ENCODE peak calls at places on chromosomes 11 and 22, in six cellular contexts. J is astrocyte of the spinal cord, P is Peyer's patch, X is bronchial epithelial cell, W is AG04449, A is right lobe of liver. N is an unnamed sample.

GRCh38 chr11:125935629-125936199 is 10.1 kb upstream of the VSIG10L2 start:
- DNase-seq in J (no peak), P (peak; percentile 17), X (no peak), W (no peak), A (no peak), N (no peak)

GRCh38 chr11:33256031-33256807 is 962 bp upstream of the HIPK3 start:
- DNase-seq in J (peak; percentile 12), P (no peak), X (peak; percentile 19), W (no peak), A (no peak), N (no peak)

GRCh38 chr11:911031-911889 is 650 bp upstream of the CHID1 start:
- DNase-seq in J (peak; percentile 73), P (peak; percentile 59), X (peak; percentile 25), W (no peak), A (peak; percentile 46), N (peak; percentile 47)

GRCh38 chr11:61266602-61267001 is 25.6 kb downstream of the PGA5 start:
- DNase-seq in J (no peak), P (no peak), X (peak; percentile 16), W (no peak), A (no peak), N (no peak)

GRCh38 chr22:44127353-44127752 is 53.4 kb upstream of the PARVG start:
- DNase-seq in J (no peak), P (no peak), X (no peak), W (no peak), A (no peak), N (peak; percentile 54)

GRCh38 chr22:19571207-19571795 is 47.1 kb upstream of the CLDN5 start:
- DNase-seq in J (no peak), P (no peak), X (no peak), W (no peak), A (no peak), N (peak; percentile 47)

GRCh38 chr11:73344191-73344607 is 32.0 kb upstream of the RELT start:
- DNase-seq in J (no peak), P (no peak), X (no peak), W (no peak), A (no peak), N (no peak)

GRCh38 chr22:29801153-29801552 is 34.0 kb downstream of the UQCR10 start:
- DNase-seq in J (no peak), P (no peak), X (no peak), W (no peak), A (no peak), N (peak; percentile 19)

GRCh38 chr11:33291004-33291777 is 34.0 kb downstream of the HIPK3 start:
- DNase-seq in J (no peak), P (no peak), X (no peak), W (no peak), A (no peak), N (peak; percentile 28)

GRCh38 chr11:1777737-1778136 is 14.0 kb upstream of the CTSD start:
- DNase-seq in J (no peak), P (peak; percentile 45), X (no peak), W (no peak), A (peak; percentile 28), N (no peak)

GRCh38 chr11:1532606-1533341 is 39.3 kb downstream of the DUSP8 start:
- DNase-seq in J (peak; percentile 55), P (no peak), X (peak; percentile 74), W (no peak), A (no peak), N (no peak)

GRCh38 chr22:49462291-49462690 is 365.4 kb downstream of the BRD1 start:
- DNase-seq in J (no peak), P (peak; percentile 19), X (no peak), W (no peak), A (no peak), N (no peak)

GRCh38 chr11:1131033-1131911 is 26.5 kb upstream of the MUC5AC start:
- DNase-seq in J (no peak), P (peak; percentile 37), X (no peak), W (no peak), A (no peak), N (no peak)

GRCh38 chr11:36507824-36508489 is 2.1 kb downstream of the TRAF6 start:
- DNase-seq in J (no peak), P (no peak), X (no peak), W (no peak), A (no peak), N (no peak)

GRCh38 chr11:103031834-103032233 is 60.1 kb downstream of the DCUN1D5 start:
- DNase-seq in J (peak; percentile 70), P (no peak), X (no peak), W (peak; percentile 55), A (no peak), N (no peak)

GRCh38 chr11:23725752-23726151 is 771.1 kb upstream of the LUZP2 start:
- DNase-seq in J (peak; percentile 30), P (no peak), X (no peak), W (no peak), A (no peak), N (peak; percentile 38)

GRCh38 chr11:61609970-61610347 is 29.1 kb upstream of the SYT7 start:
- DNase-seq in J (no peak), P (no peak), X (peak; percentile 51), W (no peak), A (no peak), N (no peak)

GRCh38 chr11:111229604-111230003 is 15.9 kb upstream of the POU2AF2 start:
- DNase-seq in J (no peak), P (no peak), X (no peak), W (no peak), A (no peak), N (no peak)

GRCh38 chr22:43484227-43484626 is 72.4 kb downstream of the MPPED1 start:
- DNase-seq in J (no peak), P (no peak), X (no peak), W (no peak), A (no peak), N (no peak)

GRCh38 chr11:57641011-57641410 is 8.7 kb downstream of the YPEL4 start:
- DNase-seq in J (no peak), P (no peak), X (no peak), W (no peak), A (no peak), N (peak; percentile 43)

GRCh38 chr22:40436460-40437431 is 66.4 kb downstream of the SGSM3 start:
- DNase-seq in J (peak; percentile 79), P (peak; percentile 58), X (peak; percentile 70), W (no peak), A (no peak), N (peak; percentile 81)

GRCh38 chr11:74694136-74694535 is 37.1 kb downstream of the CHRDL2 start:
- DNase-seq in J (no peak), P (no peak), X (no peak), W (no peak), A (no peak), N (no peak)

GRCh38 chr22:40463727-40464126 is 93.3 kb downstream of the SGSM3 start:
- DNase-seq in J (no peak), P (no peak), X (no peak), W (no peak), A (no peak), N (no peak)

GRCh38 chr11:61102667-61103491 is 590 bp downstream of the CD5 start:
- DNase-seq in J (no peak), P (no peak), X (no peak), W (no peak), A (no peak), N (no peak)

GRCh38 chr11:61599968-61600710 is 19.3 kb upstream of the SYT7 start:
- DNase-seq in J (no peak), P (no peak), X (no peak), W (no peak), A (no peak), N (no peak)

GRCh38 chr11:112280268-112281126 is 19.8 kb upstream of the PLET1 start:
- DNase-seq in J (peak; percentile 82), P (peak; percentile 88), X (peak; percentile 79), W (no peak), A (peak; percentile 37), N (peak; percentile 89)
- H3K4me3 ChIP-seq in J (peak overlapping the region; percentile 44), P (peak overlapping the region; percentile 33), X (peak overlapping the region; percentile 21), W (peak overlapping the region; percentile 57), A (peak overlapping the region; percentile 58), N (peak overlapping the region; percentile 57)

GRCh38 chr11:10323793-10324170 is 18.9 kb downstream of the ADM start:
- DNase-seq in J (peak; percentile 63), P (no peak), X (no peak), W (no peak), A (no peak), N (peak; percentile 55)

GRCh38 chr11:10325398-10326079 is 20.7 kb downstream of the ADM start:
- DNase-seq in J (peak; percentile 96), P (no peak), X (no peak), W (no peak), A (no peak), N (peak; percentile 93)

GRCh38 chr11:10322401-10322800 is 17.5 kb downstream of the ADM start:
- DNase-seq in J (peak; percentile 30), P (no peak), X (no peak), W (no peak), A (no peak), N (peak; percentile 14)

GRCh38 chr11:10324474-10324873 is 19.6 kb downstream of the ADM start:
- DNase-seq in J (no peak), P (no peak), X (no peak), W (no peak), A (no peak), N (peak; percentile 42)

GRCh38 chr11:10322830-10323792 is 18.2 kb downstream of the ADM start:
- DNase-seq in J (peak; percentile 93), P (peak; percentile 75), X (peak; percentile 83), W (peak; percentile 67), A (peak; percentile 28), N (peak; percentile 91)
- TF ChIP-seq CTCF in J (peak; percentile 34), P (peak; percentile 87), X (peak; percentile 44), W (no peak), A (peak; percentile 50), N (peak; percentile 37)

DNA sequence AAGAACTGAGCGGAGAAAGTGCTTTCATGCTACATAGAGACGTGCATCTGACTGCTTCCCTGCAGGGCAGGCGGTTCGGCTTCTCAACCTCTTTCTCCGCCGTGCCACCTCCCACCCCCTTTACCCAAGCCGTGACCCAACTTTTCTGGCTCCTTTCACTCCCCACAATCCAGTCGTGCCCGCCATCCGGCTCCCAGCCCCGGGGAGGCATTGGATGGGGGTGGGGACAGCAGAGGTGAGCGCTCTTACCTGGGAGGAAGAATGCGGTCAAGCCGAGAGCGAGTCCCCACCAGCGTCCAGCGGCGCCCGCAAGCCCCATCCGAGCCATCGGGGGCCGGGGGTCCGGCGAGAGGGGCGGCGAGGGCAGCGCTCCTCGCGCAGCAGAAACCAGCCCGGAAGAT is 774 bp downstream of the NECTIN1 start:
- DNase-seq in J (no peak), P (no peak), X (no peak), W (no peak), A (no peak), N (peak; percentile 8)
- H3K4me3 ChIP-seq in J (peak overlapping the region; percentile 58), P (peak overlapping the region; percentile 79), X (peak overlapping the region; percentile 98), W (peak overlapping the region; percentile 67), A (peak overlapping the region; percentile 80), N (peak overlapping the region; percentile 65)

DNA sequence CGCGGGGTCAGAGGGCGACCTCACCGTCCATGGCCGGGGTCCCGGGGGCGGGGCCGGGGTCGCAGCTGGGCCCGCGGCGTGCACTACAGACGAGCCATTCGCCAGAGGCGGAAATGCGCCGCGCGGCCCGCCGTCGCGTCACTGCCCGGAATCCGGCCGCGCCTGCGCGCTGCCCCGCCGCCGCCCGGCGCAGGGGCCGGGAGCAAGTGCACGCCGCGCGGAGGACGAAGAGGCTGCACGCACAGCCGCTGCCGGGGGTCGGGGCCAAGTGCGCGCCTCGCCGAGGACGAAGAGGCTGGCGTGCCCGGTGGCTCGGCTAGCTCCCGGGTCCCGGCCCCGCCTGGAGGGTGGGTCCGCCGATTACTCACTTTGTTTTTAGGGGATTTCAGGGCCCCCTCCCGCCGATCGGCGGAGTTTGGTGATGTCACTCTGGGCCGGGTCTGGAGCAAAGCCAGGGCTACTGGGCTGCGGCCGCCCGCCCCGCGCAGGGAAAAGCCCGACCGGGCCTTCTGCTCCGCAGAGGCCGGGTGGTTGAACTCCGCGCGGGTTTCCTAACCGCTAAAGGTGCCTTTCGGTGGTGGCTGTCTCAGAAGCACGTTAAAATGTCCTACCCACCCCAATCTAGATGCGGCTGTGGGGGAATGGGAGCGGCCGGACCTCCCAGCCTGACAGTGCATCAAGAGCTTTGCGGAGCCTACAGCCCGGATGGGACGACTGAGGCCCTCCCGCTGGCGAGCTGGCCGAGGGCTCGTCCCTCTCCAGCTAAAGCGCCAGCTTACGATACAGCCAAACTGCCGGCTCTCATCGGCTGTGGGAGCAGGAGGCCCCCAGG is at the start of gene RELA:
- DNase-seq in J (peak; percentile 96), P (peak; percentile 95), X (peak; percentile 77), W (peak; percentile 63), A (peak; percentile 95), N (peak; percentile 94)
- TF ChIP-seq CTCF in J (no peak), P (peak; percentile 48), X (no peak), W (no peak), A (no peak), N (no peak)

N was measured in fibroblast of pulmonary artery.